ENCODE peak calls at places on chromosomes 4 and X, in five cellular contexts. R is Right ventricle myocardium superior, T is EL, X is amniotic stem cell, S is brain microvascular endothelial cell. P is an unnamed sample.

GRCh38 chrX:154399527-154400368 is 1.6 kb downstream of the RPL10 start:
- DNase-seq in T (peak; percentile 21), S (no peak), X (no peak), R (no peak), P (no peak)

GRCh38 chrX:1661048-1661921 is 46.4 kb downstream of the ASMT start:
- DNase-seq in S (no peak), T (no peak), X (no peak), R (peak; percentile 64), P (peak; percentile 13)

GRCh38 chrX:113009005-113009404 is 168.4 kb upstream of the AMOT start:
- DNase-seq in X (no peak), S (no peak), R (no peak), T (no peak), P (no peak)

GRCh38 chrX:115679460-115679859 is 118.5 kb downstream of the PLS3 start:
- DNase-seq in R (no peak), T (peak; percentile 24), X (no peak), S (peak; percentile 6), P (no peak)

GRCh38 chr4:184293552-184293951 is 75.9 kb upstream of the ENPP6 start:
- DNase-seq in X (no peak), R (no peak), S (no peak), T (no peak), P (no peak)

GRCh38 chr4:146398404-146398803 is 123.3 kb downstream of the SLC10A7 start:
- DNase-seq in T (no peak), R (no peak), S (no peak), X (no peak), P (no peak)

GRCh38 chr4:153018716-153019115 is 82.6 kb downstream of the FHDC1 start:
- DNase-seq in S (no peak), R (no peak), T (no peak), X (no peak), P (no peak)

GRCh38 chr4:74873545-74874295 is 59.2 kb upstream of the PARM1 start:
- DNase-seq in T (no peak), R (no peak), S (no peak), X (no peak), P (no peak)

GRCh38 chrX:86914569-86914968 is 603.0 kb upstream of the KLHL4 start:
- DNase-seq in X (no peak), T (no peak), S (no peak), R (no peak), P (no peak)

GRCh38 chr4:54971474-54971950 is 153.9 kb downstream of the KDR start:
- DNase-seq in R (no peak), X (peak; percentile 58), S (peak; percentile 44), T (peak; percentile 56), P (peak; percentile 38)